ENCODE peak calls at places on chromosomes 12 and 14, in seven cellular contexts. C, H, O, D, W, R and J are unnamed samples.

GRCh38 chr12:50533971-50534370 is 29.2 kb downstream of the DIP2B start:
- DNase-seq in O (no peak), R (no peak), W (no peak), H (no peak), C (no peak), D (no peak), J (no peak)

GRCh38 chr12:85683051-85683450 is 153.2 kb downstream of the RASSF9 start:
- DNase-seq in D (no peak), H (no peak), W (no peak), O (no peak), C (no peak), R (no peak), J (no peak)

GRCh38 chr14:69652942-69653680 is 41.7 kb downstream of the SUSD6 start:
- DNase-seq in D (no peak), O (no peak), R (no peak), C (no peak), W (no peak), H (no peak), J (no peak)

GRCh38 chr12:54005853-54006699 is 2.7 kb upstream of the HOXC8 start:
- DNase-seq in W (peak; percentile 93), H (peak; percentile 78), R (peak; percentile 67), D (peak; percentile 95), O (peak; percentile 95), C (peak; percentile 81), J (peak; percentile 91)

GRCh38 chr14:24070285-24071143 is 848 bp upstream of the CPNE6 start:
- DNase-seq in O (no peak), W (no peak), C (no peak), D (no peak), H (no peak), R (no peak), J (no peak)

GRCh38 chr12:132554857-132555630 is 55.3 kb downstream of the LRCOL1 start:
- DNase-seq in D (peak; percentile 29), W (peak; percentile 61), C (no peak), R (no peak), H (no peak), O (no peak), J (no peak)

GRCh38 chr14:74619672-74620131 is 7.7 kb upstream of the LTBP2 start:
- DNase-seq in H (no peak), D (no peak), R (no peak), W (no peak), C (no peak), O (peak; percentile 91), J (no peak)

GRCh38 chr14:65170318-65170717 is 68.0 kb upstream of the MAX start:
- DNase-seq in H (no peak), D (no peak), O (no peak), R (no peak), C (no peak), W (no peak), J (no peak)

GRCh38 chr12:123269980-123270379 is 1.7 kb downstream of the CDK2AP1 start:
- DNase-seq in R (no peak), O (no peak), C (no peak), H (no peak), W (no peak), D (peak; percentile 28), J (peak; percentile 64)

GRCh38 chr14:103014466-103015319 is 42.7 kb downstream of the CDC42BPB start:
- DNase-seq in O (no peak), R (no peak), H (no peak), W (no peak), C (no peak), D (no peak), J (no peak)

GRCh38 chr14:103699901-103700752 is 15.1 kb downstream of the XRCC3 start:
- DNase-seq in O (peak; percentile 68), R (no peak), W (no peak), H (no peak), D (no peak), C (no peak), J (peak; percentile 70)

GRCh38 chr12:92065018-92065499 is 80.6 kb downstream of the BTG1 start:
- DNase-seq in C (no peak), R (no peak), H (peak; percentile 50), W (no peak), O (no peak), D (no peak), J (no peak)

GRCh38 chr12:30169839-30170591 is 386.3 kb upstream of the TMTC1 start:
- DNase-seq in C (no peak), D (no peak), W (peak; percentile 43), R (no peak), O (no peak), H (no peak), J (no peak)

GRCh38 chr12:26153421-26154154 is 28.8 kb upstream of the BHLHE41 start:
- DNase-seq in R (no peak), H (no peak), O (no peak), W (no peak), D (no peak), C (no peak), J (no peak)

GRCh38 chr14:74856366-74856765 is 19.6 kb downstream of the PROX2 start:
- DNase-seq in O (no peak), R (no peak), D (no peak), H (no peak), C (no peak), W (no peak), J (no peak)

GRCh38 chr12:78057075-78057474 is 226.4 kb downstream of the NAV3 start:
- DNase-seq in D (no peak), W (no peak), H (no peak), R (no peak), C (no peak), O (no peak), J (no peak)

GRCh38 chr12:75883241-75883640 is 148.3 kb downstream of the PHLDA1 start:
- DNase-seq in C (no peak), D (no peak), W (no peak), H (no peak), O (no peak), R (no peak), J (no peak)

GRCh38 chr14:24298892-24299254 is 707 bp downstream of the DHRS1 start:
- DNase-seq in C (no peak), O (no peak), W (no peak), H (no peak), D (no peak), R (no peak), J (no peak)

GRCh38 chr14:60656755-60657608 is 7.7 kb upstream of the SIX1 start:
- DNase-seq in R (peak; percentile 67), W (peak; percentile 64), O (peak; percentile 83), D (peak; percentile 69), H (peak; percentile 69), C (no peak), J (no peak)

GRCh38 chr12:70590051-70590450 is 47.2 kb downstream of the PTPRB start:
- DNase-seq in H (peak; percentile 72), O (peak; percentile 84), W (peak; percentile 78), R (peak; percentile 17), D (peak; percentile 72), C (peak; percentile 13), J (no peak)

GRCh38 chr12:59973515-59973914 is 377.7 kb downstream of the SLC16A7 start:
- DNase-seq in C (no peak), H (no peak), R (no peak), O (no peak), W (no peak), D (no peak), J (no peak)

GRCh38 chr14:93115069-93115919 is 431 bp downstream of the ITPK1 start:
- DNase-seq in R (peak; percentile 76), O (peak; percentile 95), D (peak; percentile 71), C (peak; percentile 41), H (peak; percentile 81), W (peak; percentile 79), J (peak; percentile 88)

GRCh38 chr14:21068521-21069387 is 1.4 kb upstream of the ARHGEF40 start:
- DNase-seq in O (peak; percentile 79), D (peak; percentile 57), W (peak; percentile 67), H (peak; percentile 43), C (no peak), R (no peak), J (peak; percentile 64)

GRCh38 chr14:90488256-90488655 is 91.4 kb downstream of the CALM1 start:
- DNase-seq in W (no peak), D (no peak), C (no peak), H (no peak), O (no peak), R (no peak), J (no peak)

GRCh38 chr12:113063396-113064350 is 7.1 kb downstream of the DTX1 start:
- DNase-seq in D (no peak), H (no peak), W (no peak), O (no peak), R (no peak), C (no peak), J (no peak)

GRCh38 chr14:49484180-49484579 is 102.0 kb downstream of the RPS29 start:
- DNase-seq in D (no peak), R (no peak), W (no peak), C (no peak), H (no peak), O (no peak), J (no peak)

GRCh38 chr14:104895786-104896642 is 28.7 kb upstream of the PLD4 start:
- DNase-seq in W (peak; percentile 3), H (peak; percentile 28), C (no peak), O (peak; percentile 91), R (no peak), D (no peak), J (no peak)

GRCh38 chr12:3885179-3886094 is 12.2 kb upstream of the PARP11 start:
- DNase-seq in W (peak; percentile 27), R (no peak), H (peak; percentile 20), O (no peak), C (no peak), D (no peak), J (peak; percentile 27)

GRCh38 chr14:74583689-74584434 is 28.2 kb downstream of the LTBP2 start:
- DNase-seq in D (no peak), O (no peak), R (no peak), C (no peak), H (no peak), W (no peak), J (no peak)

GRCh38 chr12:6829532-6830220 is 1.5 kb downstream of the P3H3 start:
- DNase-seq in W (no peak), R (no peak), C (no peak), D (no peak), H (no peak), O (peak; percentile 81), J (no peak)